ENCODE peak calls at places on chromosomes 3 and 15, in eight cellular contexts. N is NCI-H187 treated with DMSO at 0.1 percent for 48 hours, J is dermis blood vessel endothelial cell, V is left cardiac atrium, K is T-cell, I is SK-N-SH, Q is cerebellar cortex, R is NCI-H1092 treated with DMSO at 0.1 percent for 48 hours. D is an unnamed sample.

GRCh38 chr15:57245130-57245529 is 131.2 kb upstream of the CGNL1 start:
- DNase-seq in N (no peak), J (peak; percentile 10), V (no peak), K (no peak), I (no peak), Q (no peak), R (no peak), D (no peak)

GRCh38 chr15:74156678-74157411 is 16.7 kb upstream of the ISLR start:
- DNase-seq in N (no peak), J (no peak), V (no peak), K (no peak), I (peak; percentile 79), Q (no peak), R (peak; percentile 64), D (no peak)

GRCh38 chr15:70111203-70112017 is 13.7 kb upstream of the TLE3 start:
- DNase-seq in N (peak; percentile 68), J (peak; percentile 93), V (peak; percentile 77), K (no peak), I (peak; percentile 85), Q (peak; percentile 81), R (peak; percentile 83), D (no peak)

GRCh38 chr3:109973733-109974132 is 636.4 kb upstream of the DPPA4 start:
- DNase-seq in N (no peak), J (no peak), V (no peak), K (no peak), I (no peak), Q (no peak), R (no peak), D (no peak)

GRCh38 chr3:54819926-54820325 is 107.9 kb downstream of the LRTM1 start:
- DNase-seq in N (no peak), J (no peak), V (no peak), K (no peak), I (no peak), Q (no peak), R (no peak), D (no peak)

GRCh38 chr15:68556139-68556990 is 22.4 kb upstream of the CORO2B start:
- DNase-seq in N (no peak), J (no peak), V (no peak), K (no peak), I (no peak), Q (no peak), R (no peak), D (no peak)

GRCh38 chr15:25170113-25170731 is 215.4 kb downstream of the SNRPN start:
- DNase-seq in N (no peak), J (no peak), V (peak; percentile 9), K (no peak), I (no peak), Q (no peak), R (no peak), D (no peak)

GRCh38 chr3:115989927-115990326 is 366.6 kb downstream of the GAP43 start:
- DNase-seq in N (no peak), J (no peak), V (no peak), K (no peak), I (no peak), Q (no peak), R (no peak), D (no peak)

GRCh38 chr3:12139111-12139511 is 19.6 kb downstream of the TIMP4 start:
- DNase-seq in N (no peak), J (peak; percentile 78), V (peak; percentile 40), K (no peak), I (peak; percentile 35), Q (no peak), R (no peak), D (no peak)

GRCh38 chr3:126857928-126858327 is 125.0 kb upstream of the PLXNA1 start:
- DNase-seq in N (no peak), J (no peak), V (no peak), K (no peak), I (no peak), Q (no peak), R (no peak), D (no peak)

GRCh38 chr3:54243960-54244359 is 121.6 kb downstream of the CACNA2D3 start:
- DNase-seq in N (no peak), J (no peak), V (no peak), K (no peak), I (no peak), Q (no peak), R (no peak), D (no peak)

GRCh38 chr3:182917134-182917533 is 63.2 kb downstream of the DCUN1D1 start:
- DNase-seq in N (no peak), J (no peak), V (no peak), K (no peak), I (no peak), Q (no peak), R (no peak), D (no peak)

GRCh38 chr15:76181705-76182107 is 121.9 kb downstream of the TMEM266 start:
- DNase-seq in N (no peak), J (no peak), V (no peak), K (no peak), I (no peak), Q (no peak), R (no peak), D (no peak)

GRCh38 chr15:40743921-40744809 is 10.9 kb downstream of the RMDN3 start:
- DNase-seq in N (no peak), J (no peak), V (peak; percentile 45), K (peak; percentile 62), I (no peak), Q (no peak), R (no peak), D (peak; percentile 53)

GRCh38 chr15:92624401-92624991 is 31.1 kb downstream of the FAM174B start:
- DNase-seq in N (no peak), J (peak; percentile 58), V (peak; percentile 59), K (no peak), I (no peak), Q (no peak), R (no peak), D (no peak)

GRCh38 chr3:56323986-56324420 is 144.3 kb downstream of the ERC2 start:
- DNase-seq in N (no peak), J (no peak), V (peak; percentile 21), K (no peak), I (no peak), Q (no peak), R (no peak), D (no peak)

GRCh38 chr3:134885877-134886621 is 91.0 kb downstream of the EPHB1 start:
- DNase-seq in N (no peak), J (peak; percentile 10), V (no peak), K (no peak), I (no peak), Q (no peak), R (no peak), D (no peak)

GRCh38 chr15:45435124-45435903 is 57.0 kb upstream of the GATM start:
- DNase-seq in N (no peak), J (no peak), V (no peak), K (no peak), I (no peak), Q (no peak), R (no peak), D (no peak)

GRCh38 chr3:106206165-106206564 is 337.4 kb upstream of the CBLB start:
- DNase-seq in N (no peak), J (peak; percentile 89), V (no peak), K (peak; percentile 21), I (no peak), Q (no peak), R (peak; percentile 23), D (peak; percentile 2)

GRCh38 chr3:120831066-120831465 is 76.9 kb upstream of the STXBP5L start:
- DNase-seq in N (no peak), J (no peak), V (no peak), K (no peak), I (no peak), Q (no peak), R (no peak), D (no peak)

GRCh38 chr3:124926426-124927116 is 8.0 kb downstream of the MUC13 start:
- DNase-seq in N (no peak), J (no peak), V (no peak), K (no peak), I (no peak), Q (no peak), R (no peak), D (no peak)

GRCh38 chr15:70768247-70768883 is 5.0 kb upstream of the UACA start:
- DNase-seq in N (no peak), J (no peak), V (no peak), K (no peak), I (no peak), Q (no peak), R (no peak), D (no peak)

GRCh38 chr3:128060473-128061381 is 8.5 kb downstream of the SEC61A1 start:
- DNase-seq in N (no peak), J (peak; percentile 71), V (no peak), K (no peak), I (no peak), Q (no peak), R (no peak), D (no peak)

GRCh38 chr3:77320514-77320913 is 280.6 kb downstream of the ROBO2 start:
- DNase-seq in N (no peak), J (peak; percentile 73), V (no peak), K (no peak), I (peak; percentile 21), Q (no peak), R (no peak), D (no peak)

GRCh38 chr15:85284497-85284896 is 95.9 kb upstream of the AKAP13 start:
- DNase-seq in N (no peak), J (no peak), V (no peak), K (no peak), I (no peak), Q (no peak), R (no peak), D (no peak)

GRCh38 chr15:83983634-83984458 is 251.7 kb upstream of the GOLGA6L4 start:
- DNase-seq in N (no peak), J (no peak), V (no peak), K (no peak), I (no peak), Q (no peak), R (no peak), D (no peak)

GRCh38 chr3:11306815-11307589 is 34.8 kb downstream of the ATG7 start:
- DNase-seq in N (no peak), J (peak; percentile 78), V (no peak), K (no peak), I (no peak), Q (no peak), R (no peak), D (no peak)

GRCh38 chr3:64561503-64561810 is 126.3 kb downstream of the ADAMTS9 start:
- DNase-seq in N (no peak), J (no peak), V (no peak), K (no peak), I (no peak), Q (no peak), R (no peak), D (no peak)

GRCh38 chr3:72246685-72247084 is 461.7 kb upstream of the PROK2 start:
- DNase-seq in N (no peak), J (no peak), V (no peak), K (no peak), I (no peak), Q (peak; percentile 70), R (no peak), D (no peak)

D was measured in activated CD4-positive, alpha-beta T cell treated with anti-CD3 and anti-CD28 coated beads, Interleukin-2, amount 50 U/mL, for 1 hour.